ENCODE peak calls at places on chromosomes 1 and 21, in eight cellular contexts. O is adrenal gland, R is transverse colon, X is heart left ventricle, H is IMR-90, B is endothelial cell of umbilical vein, S is ovary, M is body of pancreas. K is an unnamed sample.
A peak's percentile ranks its signal among the peaks of the same experiment; 100 is the strongest.

GRCh38 chr1:240027059-240027462 is 64.6 kb upstream of the FMN2 start:
- DNase-seq in O (peak; percentile 61), X (no peak), S (no peak), H (peak; percentile 67), B (peak; percentile 44), M (peak; percentile 19), R (peak; percentile 49), K (peak; percentile 25)

GRCh38 chr1:248924696-248925532 is 18.9 kb downstream of the PGBD2 start:
- DNase-seq in R (peak; percentile 25), B (peak; percentile 50), X (peak; percentile 30), M (peak; percentile 34), O (peak; percentile 65), H (peak; percentile 39), S (no peak), K (peak; percentile 48)

GRCh38 chr1:53619811-53620619 is 118.9 kb downstream of the GLIS1 start:
- DNase-seq in M (no peak), R (peak; percentile 6), O (no peak), H (peak; percentile 81), X (no peak), B (no peak), S (no peak), K (no peak)

GRCh38 chr1:232704256-232704655 is 74.3 kb upstream of the SIPA1L2 start:
- DNase-seq in R (no peak), X (no peak), H (no peak), S (no peak), M (no peak), O (no peak), B (no peak), K (no peak)

GRCh38 chr1:51906306-51907078 is 28.0 kb upstream of the NRDC start:
- DNase-seq in X (no peak), H (peak; percentile 82), B (no peak), O (no peak), R (no peak), M (no peak), S (no peak), K (no peak)

GRCh38 chr1:83508485-83509151 is 490.3 kb downstream of the TTLL7 start:
- DNase-seq in S (no peak), X (peak; percentile 56), R (no peak), M (no peak), B (no peak), H (peak; percentile 41), O (peak; percentile 5), K (peak; percentile 53)

GRCh38 chr1:18955442-18956188 is 861 bp downstream of the IFFO2 start:
- DNase-seq in B (peak; percentile 40), S (peak; percentile 51), X (peak; percentile 36), H (no peak), O (peak; percentile 57), R (peak; percentile 57), M (peak; percentile 64), K (peak; percentile 67)

GRCh38 chr1:27382950-27383627 is at the start of gene CD164L2:
- DNase-seq in X (no peak), H (no peak), O (no peak), R (peak; percentile 85), M (peak; percentile 85), S (no peak), B (no peak), K (peak; percentile 62)

GRCh38 chr1:98323906-98324358 is 337.6 kb upstream of the SNX7 start:
- DNase-seq in M (no peak), R (peak; percentile 19), H (peak; percentile 96), S (no peak), B (peak; percentile 86), O (peak; percentile 14), X (peak; percentile 20), K (peak; percentile 5)

GRCh38 chr1:160813215-160813614 is 17.2 kb downstream of the LY9 start:
- DNase-seq in O (no peak), X (no peak), H (no peak), B (no peak), R (no peak), S (no peak), M (no peak), K (no peak)

GRCh38 chr1:156714830-156715229 is 9.4 kb upstream of the CRABP2 start:
- DNase-seq in H (no peak), X (no peak), R (no peak), M (no peak), O (no peak), S (no peak), B (no peak), K (no peak)

GRCh38 chr1:214920337-214920736 is 162.2 kb upstream of the KCNK2 start:
- DNase-seq in R (no peak), B (peak; percentile 6), S (no peak), H (no peak), M (no peak), O (no peak), X (no peak), K (no peak)

GRCh38 chr1:35192056-35192852 is 691 bp downstream of the SFPQ start:
- DNase-seq in H (peak; percentile 67), O (peak; percentile 88), B (peak; percentile 77), M (peak; percentile 83), S (peak; percentile 87), R (peak; percentile 89), X (peak; percentile 91), K (peak; percentile 87)

GRCh38 chr1:12047120-12047876 is 15.8 kb upstream of the TNFRSF8 start:
- DNase-seq in S (no peak), X (no peak), H (peak; percentile 43), R (no peak), M (no peak), B (no peak), O (no peak), K (no peak)

GRCh38 chr1:94025383-94026340 is 95.3 kb downstream of the ABCA4 start:
- DNase-seq in R (no peak), B (peak; percentile 83), O (peak; percentile 52), S (no peak), H (peak; percentile 79), M (peak; percentile 43), X (no peak), K (peak; percentile 43)

GRCh38 chr1:202143011-202143767 is 1.3 kb downstream of the ARL8A start:
- DNase-seq in M (no peak), R (peak; percentile 34), S (no peak), X (no peak), B (peak; percentile 14), H (no peak), O (peak; percentile 76), K (peak; percentile 35)

GRCh38 chr1:114468710-114469468 is 42.1 kb downstream of the TRIM33 start:
- DNase-seq in B (no peak), O (peak; percentile 29), M (no peak), X (no peak), R (no peak), S (no peak), H (peak; percentile 23), K (no peak)

GRCh38 chr1:184075040-184076029 is 23.8 kb downstream of the TSEN15 start:
- DNase-seq in H (peak; percentile 75), X (peak; percentile 41), O (peak; percentile 55), S (no peak), B (peak; percentile 75), R (peak; percentile 15), M (peak; percentile 19), K (peak; percentile 17)

GRCh38 chr21:33197546-33197945 is 32.2 kb upstream of the IFNAR2 start:
- DNase-seq in O (peak; percentile 79), S (no peak), R (no peak), M (peak; percentile 27), X (peak; percentile 44), B (no peak), H (no peak), K (peak; percentile 21)

GRCh38 chr1:6523566-6523965 is 30.7 kb downstream of the NOL9 start:
- DNase-seq in O (peak; percentile 69), B (peak; percentile 47), S (no peak), H (peak; percentile 37), R (no peak), X (peak; percentile 38), M (no peak), K (no peak)

GRCh38 chr1:50237081-50237480 is 128.4 kb downstream of the ELAVL4 start:
- DNase-seq in S (no peak), X (no peak), H (no peak), O (no peak), M (no peak), B (no peak), R (no peak), K (peak; percentile 95)

GRCh38 chr1:237146247-237146646 is 104.3 kb downstream of the RYR2 start:
- DNase-seq in B (no peak), S (no peak), O (no peak), X (peak; percentile 45), R (no peak), M (no peak), H (peak; percentile 16), K (peak; percentile 15)

GRCh38 chr1:169236143-169236542 is 129.7 kb downstream of the ATP1B1 start:
- DNase-seq in X (peak; percentile 10), S (no peak), B (peak; percentile 5), M (no peak), H (peak; percentile 20), R (no peak), O (peak; percentile 48), K (peak; percentile 6)

GRCh38 chr1:38962560-38962959 is 20.9 kb upstream of the RHBDL2 start:
- DNase-seq in S (no peak), X (no peak), H (peak; percentile 28), M (no peak), R (no peak), O (no peak), B (no peak), K (no peak)

GRCh38 chr1:206860165-206860564 is 5.3 kb upstream of the IL20 start:
- DNase-seq in H (no peak), M (no peak), B (no peak), S (no peak), O (no peak), X (no peak), R (no peak), K (no peak)

GRCh38 chr1:166484871-166485270 is 318.1 kb upstream of the FAM78B start:
- DNase-seq in R (no peak), B (no peak), M (no peak), H (no peak), X (no peak), O (no peak), S (no peak), K (no peak)

GRCh38 chr1:88237026-88237425 is 447.0 kb upstream of the PKN2 start:
- DNase-seq in H (peak; percentile 54), S (no peak), M (no peak), R (no peak), B (no peak), O (no peak), X (no peak), K (no peak)
- TF ChIP-seq CTCF in H (no peak), S (no peak), M (no peak), R (no peak), B (no peak), O (no peak), X (no peak), K (no peak)

GRCh38 chr1:235239821-235240220 is 78.8 kb upstream of the RBM34 start:
- DNase-seq in O (no peak), S (no peak), X (no peak), B (no peak), R (no peak), H (no peak), M (no peak), K (no peak)
- TF ChIP-seq POLR2A in O (no peak), S (no peak), X (no peak), B (no peak), R (no peak), H (no peak), M (no peak), K (no peak)

GRCh38 chr1:17001760-17002523 is 9.8 kb downstream of the ATP13A2 start:
- DNase-seq in M (no peak), S (no peak), X (no peak), B (no peak), H (no peak), O (no peak), R (no peak), K (no peak)
- H3K36me3 ChIP-seq in M (no peaks in the 10 kb centered on the region), S (no peaks in the 10 kb centered on the region), X (peaks cover 7% of the 10 kb centered on the region), B (no peaks in the 10 kb centered on the region), H (peaks cover 25% of the 10 kb centered on the region), O (no peaks in the 10 kb centered on the region), R (peaks cover 6% of the 10 kb centered on the region), K (peaks cover 26% of the 10 kb centered on the region)

GRCh38 chr21:45407629-45408247 is 2.8 kb downstream of the COL18A1 start:
- DNase-seq in R (no peak), M (no peak), X (no peak), H (no peak), S (peak; percentile 35), O (no peak), B (no peak), K (no peak)
- TF ChIP-seq CTCF in R (no peak), M (no peak), X (no peak), H (no peak), S (no peak), O (no peak), B (no peak), K (no peak)